ENCODE peak calls at places on chromosomes 4 and X, in six cellular contexts. One of them, this sample, is unnamed.

GRCh38 chr4:183828125-183828524 is 77.0 kb upstream of the STOX2 start:
- DNase-seq in PC-3: peak; percentile 9
- DNase-seq in CD4-positive, alpha-beta T cell: no peak
- DNase-seq in colonic mucosa: no peak
- DNase-seq in GM12864: no peak
- DNase-seq in left colon: no peak
- DNase-seq in this sample: no peak

GRCh38 chr4:25973346-25973745 is 59.3 kb downstream of the SMIM20 start:
- DNase-seq in CD4-positive, alpha-beta T cell: no peak
- DNase-seq in GM12864: no peak
- DNase-seq in left colon: no peak
- DNase-seq in PC-3: no peak
- DNase-seq in colonic mucosa: no peak
- DNase-seq in this sample: no peak

GRCh38 chrX:131366387-131366786 is 77.3 kb upstream of the IGSF1 start:
- DNase-seq in left colon: no peak
- DNase-seq in colonic mucosa: no peak
- DNase-seq in PC-3: peak; percentile 14
- DNase-seq in GM12864: no peak
- DNase-seq in CD4-positive, alpha-beta T cell: no peak
- DNase-seq in this sample: no peak

GRCh38 chr4:54669831-54670230 is 12.1 kb downstream of the KIT start:
- DNase-seq in GM12864: no peak
- DNase-seq in left colon: no peak
- DNase-seq in colonic mucosa: no peak
- DNase-seq in CD4-positive, alpha-beta T cell: no peak
- DNase-seq in PC-3: no peak
- DNase-seq in this sample: no peak

GRCh38 chrX:123172874-123173273 is 11.2 kb upstream of the GRIA3 start:
- DNase-seq in left colon: no peak
- DNase-seq in CD4-positive, alpha-beta T cell: no peak
- DNase-seq in PC-3: no peak
- DNase-seq in GM12864: no peak
- DNase-seq in colonic mucosa: no peak
- DNase-seq in this sample: no peak

GRCh38 chr4:151865327-151865726 is 104.5 kb upstream of the GATB start:
- DNase-seq in CD4-positive, alpha-beta T cell: no peak
- DNase-seq in GM12864: no peak
- DNase-seq in left colon: peak; percentile 49
- DNase-seq in PC-3: no peak
- DNase-seq in colonic mucosa: peak; percentile 32
- DNase-seq in this sample: no peak

GRCh38 chr4:183011213-183011907 is 87.7 kb upstream of the WWC2 start:
- DNase-seq in GM12864: no peak
- DNase-seq in CD4-positive, alpha-beta T cell: no peak
- DNase-seq in colonic mucosa: no peak
- DNase-seq in left colon: no peak
- DNase-seq in PC-3: peak; percentile 29
- DNase-seq in this sample: peak; percentile 44

GRCh38 chr4:106325800-106326199 is 9.4 kb downstream of the AIMP1 start:
- DNase-seq in CD4-positive, alpha-beta T cell: no peak
- DNase-seq in colonic mucosa: no peak
- DNase-seq in PC-3: no peak
- DNase-seq in left colon: no peak
- DNase-seq in GM12864: no peak
- DNase-seq in this sample: no peak

GRCh38 chr4:121272526-121272925 is 108.3 kb downstream of the QRFPR start:
- DNase-seq in GM12864: no peak
- DNase-seq in left colon: no peak
- DNase-seq in colonic mucosa: no peak
- DNase-seq in PC-3: peak; percentile 73
- DNase-seq in CD4-positive, alpha-beta T cell: no peak
- DNase-seq in this sample: no peak

GRCh38 chr4:17324431-17324830 is 187.5 kb downstream of the QDPR start:
- DNase-seq in left colon: no peak
- DNase-seq in CD4-positive, alpha-beta T cell: peak; percentile 33
- DNase-seq in PC-3: peak; percentile 43
- DNase-seq in colonic mucosa: peak; percentile 30
- DNase-seq in GM12864: no peak
- DNase-seq in this sample: peak; percentile 40

GRCh38 chrX:48702032-48702431 is 5.5 kb downstream of the SUV39H1 start:
- DNase-seq in PC-3: no peak
- DNase-seq in GM12864: no peak
- DNase-seq in CD4-positive, alpha-beta T cell: no peak
- DNase-seq in left colon: no peak
- DNase-seq in colonic mucosa: no peak
- DNase-seq in this sample: no peak

GRCh38 chr4:67700119-67700873 is 659 bp downstream of the UBA6 start:
- DNase-seq in GM12864: peak; percentile 18
- DNase-seq in left colon: no peak
- DNase-seq in CD4-positive, alpha-beta T cell: no peak
- DNase-seq in colonic mucosa: no peak
- DNase-seq in PC-3: peak; percentile 52
- DNase-seq in this sample: no peak

GRCh38 chr4:169668069-169668721 is 47.8 kb downstream of the CLCN3 start:
- DNase-seq in CD4-positive, alpha-beta T cell: no peak
- DNase-seq in PC-3: no peak
- DNase-seq in GM12864: no peak
- DNase-seq in colonic mucosa: no peak
- DNase-seq in left colon: no peak
- DNase-seq in this sample: no peak

GRCh38 chr4:185512516-185512915 is 22.8 kb downstream of the PDLIM3 start:
- DNase-seq in left colon: no peak
- DNase-seq in colonic mucosa: no peak
- DNase-seq in PC-3: peak; percentile 31
- DNase-seq in CD4-positive, alpha-beta T cell: no peak
- DNase-seq in GM12864: no peak
- DNase-seq in this sample: peak; percentile 27

GRCh38 chr4:167136270-167136669 is 98.0 kb downstream of the SPOCK3 start:
- DNase-seq in left colon: no peak
- DNase-seq in CD4-positive, alpha-beta T cell: no peak
- DNase-seq in PC-3: no peak
- DNase-seq in colonic mucosa: no peak
- DNase-seq in GM12864: no peak
- DNase-seq in this sample: no peak

GRCh38 chrX:150450519-150451177 is 87.5 kb downstream of the MAMLD1 start:
- DNase-seq in PC-3: no peak
- DNase-seq in colonic mucosa: no peak
- DNase-seq in left colon: no peak
- DNase-seq in CD4-positive, alpha-beta T cell: no peak
- DNase-seq in GM12864: no peak
- DNase-seq in this sample: no peak

GRCh38 chrX:38879631-38880220 is 78.5 kb downstream of the MID1IP1 start:
- DNase-seq in colonic mucosa: peak; percentile 60
- DNase-seq in CD4-positive, alpha-beta T cell: no peak
- DNase-seq in left colon: peak; percentile 61
- DNase-seq in GM12864: no peak
- DNase-seq in PC-3: peak; percentile 66
- DNase-seq in this sample: no peak

GRCh38 chrX:2708016-2708415 is 16.9 kb downstream of the CD99 start:
- DNase-seq in PC-3: peak; percentile 13
- DNase-seq in CD4-positive, alpha-beta T cell: no peak
- DNase-seq in colonic mucosa: no peak
- DNase-seq in GM12864: no peak
- DNase-seq in left colon: no peak
- DNase-seq in this sample: no peak

GRCh38 chr4:177077095-177077494 is 232.6 kb upstream of the NEIL3 start:
- DNase-seq in left colon: no peak
- DNase-seq in CD4-positive, alpha-beta T cell: no peak
- DNase-seq in GM12864: no peak
- DNase-seq in PC-3: no peak
- DNase-seq in colonic mucosa: no peak
- DNase-seq in this sample: no peak

GRCh38 chr4:10054571-10055041 is 33.3 kb upstream of the SLC2A9 start:
- DNase-seq in left colon: no peak
- DNase-seq in colonic mucosa: no peak
- DNase-seq in GM12864: no peak
- DNase-seq in PC-3: no peak
- DNase-seq in CD4-positive, alpha-beta T cell: no peak
- DNase-seq in this sample: no peak

GRCh38 chr4:6195602-6196319 is 4.6 kb downstream of the JAKMIP1 start:
- DNase-seq in PC-3: no peak
- DNase-seq in GM12864: no peak
- DNase-seq in left colon: no peak
- DNase-seq in CD4-positive, alpha-beta T cell: no peak
- DNase-seq in colonic mucosa: no peak
- DNase-seq in this sample: no peak

GRCh38 chrX:116239944-116240391 is 69.4 kb downstream of the AGTR2 start:
- DNase-seq in GM12864: no peak
- DNase-seq in PC-3: peak; percentile 80
- DNase-seq in CD4-positive, alpha-beta T cell: no peak
- DNase-seq in left colon: no peak
- DNase-seq in colonic mucosa: peak; percentile 22
- DNase-seq in this sample: no peak

GRCh38 chrX:153537526-153538295 is 20.3 kb downstream of the ATP2B3 start:
- DNase-seq in GM12864: no peak
- DNase-seq in PC-3: no peak
- DNase-seq in left colon: no peak
- DNase-seq in colonic mucosa: no peak
- DNase-seq in CD4-positive, alpha-beta T cell: no peak
- DNase-seq in this sample: no peak

GRCh38 chrX:13082286-13083065 is 38.1 kb upstream of the FAM9C start:
- DNase-seq in GM12864: no peak
- DNase-seq in PC-3: no peak
- DNase-seq in colonic mucosa: no peak
- DNase-seq in left colon: no peak
- DNase-seq in CD4-positive, alpha-beta T cell: no peak
- DNase-seq in this sample: no peak

This sample was measured in hepatic stellate cell.